ENCODE peak calls at places on chromosomes 4 and X, in nine cellular contexts. M is left ventricle myocardium inferior; O is stimulated activated CD8-positive, alpha-beta memory T cell treated with anti-CD3 and anti-CD28 coated beads, Interleukin-4, amount 100 ng/mL, for 4 hours; S is NCI-H1436; V is activated B cell treated with CpG ODN at 0.5 μM for 24 hours; Q is naive thymus-derived CD8-positive, alpha-beta T cell; Z is ELR; K is germinal center; D is activated T-helper 1 cell treated with anti-CD3 and anti-CD28 coated beads, Interleukin-2, amount 50 U/mL, for 16 hours. P is an unnamed sample.
A peak's percentile ranks its signal among the peaks of the same experiment; 100 is the strongest.

GRCh38 chr4:133464311-133464710 is 315.2 kb downstream of the PCDH10 start:
- DNase-seq in M (no peak), O (no peak), S (no peak), V (no peak), Q (no peak), Z (peak; percentile 44), K (no peak), D (no peak), P (no peak)

GRCh38 chrX:132071260-132071659 is 48.2 kb downstream of the STK26 start:
- DNase-seq in M (no peak), O (no peak), S (no peak), V (no peak), Q (no peak), Z (peak; percentile 25), K (no peak), D (no peak), P (no peak)

GRCh38 chrX:22481436-22481835 is 208.7 kb downstream of the CBLL2 start:
- DNase-seq in M (no peak), O (no peak), S (no peak), V (no peak), Q (no peak), Z (no peak), K (no peak), D (no peak), P (no peak)

GRCh38 chrX:17471121-17471520 is 96.1 kb downstream of the NHS start:
- DNase-seq in M (no peak), O (no peak), S (no peak), V (no peak), Q (no peak), Z (no peak), K (no peak), D (no peak), P (no peak)

GRCh38 chr4:151565583-151565982 is 156.6 kb downstream of the FHIP1A start:
- DNase-seq in M (no peak), O (no peak), S (no peak), V (no peak), Q (no peak), Z (no peak), K (no peak), D (no peak), P (no peak)

GRCh38 chr4:176792348-176793059 is at the start of gene VEGFC:
- DNase-seq in M (peak; percentile 68), O (no peak), S (peak; percentile 37), V (no peak), Q (no peak), Z (peak; percentile 82), K (peak; percentile 27), D (no peak), P (peak; percentile 32)

GRCh38 chrX:37686348-37686736 is 751 bp downstream of the XK start:
- DNase-seq in M (no peak), O (no peak), S (no peak), V (no peak), Q (no peak), Z (no peak), K (no peak), D (no peak), P (no peak)

GRCh38 chr4:185424905-185425599 is 712 bp downstream of the UFSP2 start:
- DNase-seq in M (no peak), O (no peak), S (no peak), V (no peak), Q (no peak), Z (no peak), K (no peak), D (no peak), P (no peak)

GRCh38 chr4:152115794-152116193 is 355.0 kb upstream of the GATB start:
- DNase-seq in M (no peak), O (no peak), S (no peak), V (no peak), Q (peak; percentile 71), Z (no peak), K (no peak), D (no peak), P (no peak)

GRCh38 chr4:41784191-41784979 is 35.9 kb upstream of the PHOX2B start:
- DNase-seq in M (no peak), O (no peak), S (no peak), V (no peak), Q (no peak), Z (no peak), K (no peak), D (no peak), P (no peak)

GRCh38 chr4:145763399-145763798 is 83.5 kb downstream of the C4orf51 start:
- DNase-seq in M (no peak), O (no peak), S (no peak), V (no peak), Q (no peak), Z (no peak), K (no peak), D (no peak), P (no peak)

GRCh38 chrX:47241201-47242011 is 8.6 kb downstream of the USP11 start:
- DNase-seq in M (no peak), O (no peak), S (no peak), V (no peak), Q (no peak), Z (no peak), K (no peak), D (no peak), P (no peak)

GRCh38 chrX:32137525-32137924 is 1065.7 kb upstream of the FTHL17 start:
- DNase-seq in M (no peak), O (no peak), S (no peak), V (no peak), Q (no peak), Z (no peak), K (no peak), D (no peak), P (no peak)

GRCh38 chr4:54547299-54548097 is 110.3 kb upstream of the KIT start:
- DNase-seq in M (no peak), O (no peak), S (no peak), V (no peak), Q (no peak), Z (no peak), K (peak; percentile 15), D (no peak), P (no peak)

GRCh38 chr4:7761312-7761711 is 178.3 kb downstream of the AFAP1 start:
- DNase-seq in M (no peak), O (no peak), S (no peak), V (no peak), Q (no peak), Z (no peak), K (no peak), D (no peak), P (no peak)

GRCh38 chrX:3699841-3700381 is 13.5 kb downstream of the PRKX start:
- DNase-seq in M (no peak), O (no peak), S (no peak), V (no peak), Q (peak; percentile 38), Z (peak; percentile 1), K (peak; percentile 1), D (no peak), P (no peak)

GRCh38 chrX:57821703-57822375 is 88.4 kb downstream of the ZXDA start:
- DNase-seq in M (no peak), O (peak; percentile 0), S (peak; percentile 58), V (no peak), Q (peak; percentile 51), Z (peak; percentile 54), K (peak; percentile 10), D (no peak), P (peak; percentile 30)

P was measured in lower leg skin.